ENCODE peak calls at places on chromosomes 16 and 17, in ten cellular contexts. X is T-helper 2 cell, G is adrenal gland, M is LoVo, O is AG09309, Z is IMR-90, C is cardiac muscle cell, V is HCEC 1CT, E is kidney glomerular epithelial cell, L is WTC11. U is an unnamed sample.

GRCh38 chr16:67296422-67296821 is 17.1 kb downstream of the PLEKHG4 start:
- DNase-seq in X (no peak), G (no peak), M (peak; percentile 41), O (peak; percentile 55), Z (peak; percentile 92), C (peak; percentile 38), V (peak; percentile 28), E (peak; percentile 41), L (no peak), U (no peak)

GRCh38 chr17:66472123-66472522 is 169.7 kb downstream of the PRKCA start:
- DNase-seq in X (no peak), G (no peak), M (no peak), O (no peak), Z (no peak), C (no peak), V (no peak), E (no peak), L (no peak), U (no peak)

GRCh38 chr17:48544356-48545021 is 420 bp downstream of the HOXB2 start:
- DNase-seq in X (no peak), G (peak; percentile 92), M (no peak), O (no peak), Z (peak; percentile 93), C (peak; percentile 89), V (peak; percentile 81), E (peak; percentile 71), L (peak; percentile 70), U (no peak)

GRCh38 chr17:1371893-1372590 is 28.0 kb downstream of the YWHAE start:
- DNase-seq in X (no peak), G (no peak), M (no peak), O (no peak), Z (no peak), C (no peak), V (no peak), E (no peak), L (no peak), U (no peak)

GRCh38 chr17:57407287-57408063 is 151.2 kb downstream of the MSI2 start:
- DNase-seq in X (no peak), G (no peak), M (peak; percentile 79), O (no peak), Z (no peak), C (no peak), V (no peak), E (no peak), L (no peak), U (no peak)

GRCh38 chr16:87057291-87057881 is 259.8 kb downstream of the C16orf95 start:
- DNase-seq in X (no peak), G (no peak), M (no peak), O (no peak), Z (no peak), C (no peak), V (peak; percentile 5), E (no peak), L (peak; percentile 50), U (no peak)

GRCh38 chr17:1035546-1036170 is 38.7 kb downstream of the TIMM22 start:
- DNase-seq in X (no peak), G (no peak), M (no peak), O (no peak), Z (no peak), C (no peak), V (no peak), E (no peak), L (no peak), U (no peak)

GRCh38 chr17:73043686-73044581 is 48.6 kb downstream of the SLC39A11 start:
- DNase-seq in X (no peak), G (no peak), M (no peak), O (no peak), Z (peak; percentile 87), C (peak; percentile 92), V (peak; percentile 73), E (no peak), L (no peak), U (no peak)

GRCh38 chr16:10485698-10486382 is 94.6 kb downstream of the EMP2 start:
- DNase-seq in X (no peak), G (no peak), M (peak; percentile 23), O (no peak), Z (no peak), C (no peak), V (no peak), E (no peak), L (no peak), U (no peak)

GRCh38 chr17:17781591-17782424 is 55.0 kb downstream of the SREBF1 start:
- DNase-seq in X (no peak), G (peak; percentile 91), M (no peak), O (no peak), Z (peak; percentile 52), C (peak; percentile 62), V (peak; percentile 29), E (no peak), L (peak; percentile 64), U (peak; percentile 62)

GRCh38 chr17:1095093-1095852 is 84.5 kb downstream of the ABR start:
- DNase-seq in X (no peak), G (no peak), M (no peak), O (no peak), Z (no peak), C (no peak), V (no peak), E (no peak), L (no peak), U (no peak)

GRCh38 chr17:73595068-73595865 is 49.0 kb downstream of the SDK2 start:
- DNase-seq in X (no peak), G (peak; percentile 68), M (no peak), O (no peak), Z (no peak), C (peak; percentile 26), V (no peak), E (no peak), L (peak; percentile 85), U (no peak)

GRCh38 chr17:5545051-5545987 is 39.0 kb downstream of the NLRP1 start:
- DNase-seq in X (no peak), G (peak; percentile 49), M (no peak), O (no peak), Z (peak; percentile 21), C (no peak), V (no peak), E (no peak), L (no peak), U (no peak)

GRCh38 chr17:72416054-72416691 is 295.4 kb downstream of the SOX9 start:
- DNase-seq in X (no peak), G (no peak), M (no peak), O (no peak), Z (no peak), C (peak; percentile 12), V (no peak), E (no peak), L (no peak), U (no peak)

GRCh38 chr16:17843905-17844304 is 373.1 kb upstream of the XYLT1 start:
- DNase-seq in X (no peak), G (no peak), M (no peak), O (no peak), Z (no peak), C (no peak), V (no peak), E (no peak), L (no peak), U (no peak)

GRCh38 chr16:76293980-76294690 is 16.9 kb downstream of the CNTNAP4 start:
- DNase-seq in X (no peak), G (no peak), M (no peak), O (no peak), Z (no peak), C (peak; percentile 10), V (no peak), E (no peak), L (no peak), U (no peak)

GRCh38 chr17:7710341-7710740 is 5.3 kb downstream of the EFNB3 start:
- DNase-seq in X (no peak), G (no peak), M (no peak), O (no peak), Z (no peak), C (no peak), V (no peak), E (no peak), L (no peak), U (no peak)

GRCh38 chr17:66468241-66469087 is 166.1 kb downstream of the PRKCA start:
- DNase-seq in X (no peak), G (peak; percentile 59), M (no peak), O (no peak), Z (peak; percentile 26), C (peak; percentile 48), V (peak; percentile 52), E (no peak), L (no peak), U (no peak)

GRCh38 chr16:9598731-9599083 is 507.3 kb downstream of the HAPSTR1 start:
- DNase-seq in X (no peak), G (no peak), M (no peak), O (no peak), Z (no peak), C (no peak), V (no peak), E (no peak), L (no peak), U (no peak)

GRCh38 chr16:87407511-87408112 is 15.5 kb downstream of the MAP1LC3B start:
- DNase-seq in X (no peak), G (peak; percentile 91), M (peak; percentile 90), O (no peak), Z (no peak), C (no peak), V (no peak), E (no peak), L (no peak), U (no peak)

GRCh38 chr16:21952040-21952792 is 945 bp upstream of the UQCRC2 start:
- DNase-seq in X (peak; percentile 56), G (peak; percentile 82), M (peak; percentile 81), O (no peak), Z (peak; percentile 61), C (peak; percentile 72), V (peak; percentile 35), E (no peak), L (peak; percentile 60), U (peak; percentile 43)

GRCh38 chr16:58882292-58882691 is 148.2 kb upstream of the GOT2 start:
- DNase-seq in X (no peak), G (no peak), M (no peak), O (no peak), Z (no peak), C (no peak), V (no peak), E (no peak), L (no peak), U (no peak)

GRCh38 chr17:7426896-7427488 is 1.6 kb downstream of the SPEM2 start:
- DNase-seq in X (no peak), G (no peak), M (no peak), O (no peak), Z (no peak), C (no peak), V (no peak), E (no peak), L (no peak), U (no peak)

GRCh38 chr17:11493947-11494346 is 104.3 kb upstream of the DNAH9 start:
- DNase-seq in X (no peak), G (no peak), M (no peak), O (no peak), Z (no peak), C (no peak), V (no peak), E (no peak), L (no peak), U (no peak)

GRCh38 chr17:35315283-35315682 is 58.1 kb downstream of the SLFN11 start:
- DNase-seq in X (no peak), G (no peak), M (peak; percentile 23), O (peak; percentile 79), Z (peak; percentile 85), C (peak; percentile 91), V (peak; percentile 88), E (peak; percentile 1), L (no peak), U (no peak)

GRCh38 chr16:81005644-81006471 is 827 bp downstream of the CMC2 start:
- DNase-seq in X (no peak), G (peak; percentile 88), M (peak; percentile 71), O (no peak), Z (peak; percentile 23), C (peak; percentile 33), V (peak; percentile 55), E (no peak), L (no peak), U (peak; percentile 57)

GRCh38 chr16:2152695-2153506 is 2.7 kb upstream of the TRAF7 start:
- DNase-seq in X (no peak), G (peak; percentile 74), M (peak; percentile 33), O (no peak), Z (no peak), C (peak; percentile 36), V (peak; percentile 32), E (no peak), L (no peak), U (no peak)

GRCh38 chr17:72134560-72135399 is 14.0 kb downstream of the SOX9 start:
- DNase-seq in X (no peak), G (no peak), M (no peak), O (peak; percentile 47), Z (peak; percentile 82), C (peak; percentile 58), V (no peak), E (no peak), L (no peak), U (no peak)